ENCODE peak calls at places on chromosomes 11 and 22, in four cellular contexts. G is right lobe of liver, Z is breast epithelium, V is HAP-1. P is an unnamed sample. For H3K9me3, the result is how much of the 10 kb centered on the place peaks cover.

GRCh38 chr11:35343033-35343598 is 76.2 kb downstream of the SLC1A2 start:
- DNase-seq in G (no peak), Z (no peak), V (no peak), P (no peak)

GRCh38 chr11:17683378-17684161 is 35.8 kb upstream of the MYOD1 start:
- DNase-seq in G (peak), Z (no peak), V (no peak), P (peak)

GRCh38 chr22:43300891-43301676 is 42.1 kb downstream of the SCUBE1 start:
- DNase-seq in G (no peak), Z (no peak), V (no peak), P (no peak)

GRCh38 chr11:75815345-75815983 is 454 bp downstream of the UVRAG start:
- DNase-seq in G (no peak), Z (peak), V (peak), P (peak)

GRCh38 chr22:37967147-37967546 is 13.6 kb downstream of the POLR2F start:
- DNase-seq in G (no peak), Z (no peak), V (no peak), P (no peak)

GRCh38 chr11:503179-503981 is 3.7 kb downstream of the RNH1 start:
- DNase-seq in G (peak), Z (no peak), V (no peak), P (peak)

GRCh38 chr22:20940178-20940790 is 23.1 kb downstream of the CRKL start:
- DNase-seq in G (no peak), Z (no peak), V (no peak), P (no peak)

GRCh38 chr11:86486261-86487030 is 111.8 kb downstream of the CCDC81 start:
- DNase-seq in G (no peak), Z (no peak), V (no peak), P (no peak)

GRCh38 chr11:65095974-65096806 is at the start of gene VPS51:
- DNase-seq in G (peak), Z (peak), V (peak), P (peak)

GRCh38 chr22:40345271-40345670 is 1.0 kb upstream of the ADSL start:
- DNase-seq in G (no peak), Z (no peak), V (no peak), P (no peak)

GRCh38 chr22:42561856-42562255 is 8.1 kb downstream of the SERHL2 start:
- DNase-seq in G (no peak), Z (no peak), V (no peak), P (no peak)

GRCh38 chr11:120199613-120200012 is 11.2 kb upstream of the OAF start:
- DNase-seq in G (no peak), Z (no peak), V (no peak), P (no peak)

GRCh38 chr11:112219476-112220232 is 6.6 kb upstream of the PTS start:
- DNase-seq in G (no peak), Z (peak), V (peak), P (peak)

GRCh38 chr11:72015511-72016061 is 16.9 kb downstream of the IL18BP start:
- DNase-seq in G (no peak), Z (no peak), V (peak), P (no peak)

GRCh38 chr11:108967571-108967970 is 302.7 kb downstream of the DDX10 start:
- DNase-seq in G (no peak), Z (no peak), V (no peak), P (peak)

GRCh38 chr11:120180571-120181445 is 30.0 kb upstream of the OAF start:
- DNase-seq in G (no peak), Z (peak), V (no peak), P (no peak)

DNA sequence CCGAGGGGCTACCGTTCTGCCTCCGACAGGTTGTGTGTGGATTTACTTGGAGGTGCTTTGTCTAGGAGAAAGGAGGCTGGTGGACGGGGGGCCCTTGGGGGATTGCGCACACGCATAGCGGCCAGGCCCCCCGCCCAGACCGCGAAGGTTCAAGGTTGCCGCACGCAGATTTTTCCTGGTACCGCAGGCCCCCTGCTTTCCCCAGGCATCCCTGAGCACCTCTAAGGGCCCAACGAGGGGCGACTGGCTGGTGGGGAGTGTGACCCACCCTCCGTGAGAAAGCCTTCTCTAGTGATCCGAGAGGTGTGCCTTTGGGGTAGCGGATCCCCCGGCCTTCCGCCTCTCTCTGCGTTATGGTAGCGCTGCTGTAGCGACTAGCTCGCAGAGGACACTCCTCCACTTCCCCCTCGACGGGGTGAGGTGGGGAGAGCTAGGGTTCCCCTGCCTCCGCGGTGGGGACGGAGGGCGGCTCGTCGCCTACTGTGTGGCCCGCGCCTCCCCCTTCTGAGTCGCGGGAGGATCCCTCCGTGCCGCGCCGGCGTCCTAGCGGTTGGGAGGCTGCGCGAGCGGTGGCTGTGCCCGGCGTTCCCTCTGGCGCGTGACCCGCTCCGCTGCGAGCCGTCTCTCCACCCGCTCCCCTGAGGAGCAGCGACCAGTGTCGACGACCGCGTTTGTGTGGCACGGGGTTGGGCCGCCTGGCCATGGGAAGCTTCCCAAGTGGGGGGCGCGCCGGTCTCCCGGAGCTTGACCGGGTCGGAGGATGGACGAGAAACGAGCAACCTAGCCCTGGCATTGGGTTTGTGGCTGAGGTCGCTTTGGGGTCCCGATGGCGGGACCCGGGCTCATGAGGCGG is 3900.0 kb upstream of the OR11H1 start:
- DNase-seq in G (peak), Z (no peak), V (no peak), P (no peak)
- H3K9me3 ChIP-seq in G (under half), Z (half or more), V (under half), P (under half)

DNA sequence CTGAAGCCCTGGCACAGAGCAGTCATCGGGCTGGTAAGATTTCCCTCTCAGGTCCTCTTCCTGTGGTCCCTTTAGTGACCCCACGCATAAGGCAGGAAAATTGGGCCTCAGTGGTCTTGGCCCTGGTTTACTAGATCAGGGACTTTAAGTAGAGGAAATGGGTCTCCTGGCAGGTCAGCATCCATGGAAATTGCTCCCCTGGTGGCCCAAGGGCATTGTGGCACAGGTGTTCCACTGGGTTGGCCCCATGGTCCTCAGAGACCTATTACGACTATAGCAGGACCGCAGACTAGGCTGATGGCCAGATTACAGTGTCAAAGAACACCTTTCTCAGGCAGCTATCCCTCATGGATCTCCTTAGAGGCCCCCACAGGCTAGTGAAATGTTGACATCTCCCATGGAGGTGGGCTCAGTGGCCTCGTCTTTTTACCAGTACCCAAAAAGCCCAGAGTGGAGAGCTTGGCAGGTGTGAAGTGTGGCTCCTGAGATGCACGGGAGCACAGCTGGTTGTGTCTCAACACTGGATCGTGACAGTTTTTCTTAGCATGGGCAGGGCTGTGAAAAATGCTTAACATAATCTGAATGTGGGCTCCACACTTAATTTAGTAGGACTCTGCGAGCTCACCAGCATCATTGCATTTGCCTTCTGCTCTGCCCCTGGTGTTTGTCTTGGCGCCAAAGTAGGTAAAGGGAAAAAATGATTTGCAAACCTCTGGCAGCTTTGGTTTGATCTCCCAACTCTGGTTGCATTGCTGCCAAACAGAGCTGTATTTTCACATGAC is 74.2 kb downstream of the ZBTB16 start:
- DNase-seq in G (no peak), Z (no peak), V (no peak), P (no peak)
- H3K9me3 ChIP-seq in G (under half), Z (under half), V (under half), P (under half)

GRCh38 chr11:95803973-95804372 is 13.7 kb downstream of the CEP57 start:
- DNase-seq in G (no peak), Z (no peak), V (no peak), P (no peak)
- H3K9me3 ChIP-seq in G (under half), Z (under half), V (under half), P (under half)

GRCh38 chr11:27107548-27107947 is 66.9 kb downstream of the BBOX1 start:
- DNase-seq in G (no peak), Z (no peak), V (no peak), P (no peak)
- H3K9me3 ChIP-seq in G (under half), Z (under half), V (under half), P (under half)

DNA sequence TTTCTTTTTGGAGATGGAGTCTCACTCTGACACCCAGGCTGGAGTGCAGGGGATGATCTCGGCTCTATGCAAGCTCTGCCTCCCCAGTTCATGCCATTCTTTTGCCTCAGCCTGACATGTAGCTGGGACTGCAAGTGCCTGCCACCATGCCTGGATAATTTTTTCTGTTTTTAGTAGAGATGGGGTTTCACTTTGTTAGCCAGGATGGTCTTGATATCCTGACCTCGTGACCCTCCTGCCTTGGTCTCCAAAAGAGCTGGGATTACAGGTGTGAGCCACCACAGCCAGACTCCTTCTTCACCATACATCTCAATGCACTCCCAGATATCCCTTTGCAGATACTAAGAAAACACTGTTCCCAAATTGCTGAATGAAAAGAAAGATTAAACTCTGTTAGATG is 224.3 kb downstream of the OR4A5 start:
- DNase-seq in G (no peak), Z (no peak), V (no peak), P (no peak)
- H3K9me3 ChIP-seq in G (under half), Z (half or more), V (under half), P (under half)

DNA sequence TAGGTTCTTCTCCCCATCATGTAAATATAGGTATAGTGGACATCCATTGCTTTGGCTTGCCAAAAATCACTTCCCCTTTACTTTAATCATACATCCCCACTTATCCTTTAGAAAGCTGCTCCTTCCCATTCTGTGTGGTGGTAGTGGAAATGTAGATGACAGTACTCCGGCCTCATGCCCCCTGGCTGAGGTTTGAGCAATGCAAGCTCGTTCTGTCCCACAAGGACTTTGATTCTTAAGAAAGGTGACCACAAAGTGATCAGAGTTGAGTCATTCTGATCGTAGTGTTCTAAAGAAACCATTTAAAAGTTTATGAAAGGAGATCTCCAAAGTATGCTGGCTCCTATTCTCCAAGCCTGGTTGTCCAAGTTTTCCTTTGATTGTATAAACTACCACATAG is 10.9 kb downstream of the TUG1 start:
- DNase-seq in G (no peak), Z (no peak), V (no peak), P (no peak)
- H3K9me3 ChIP-seq in G (under half), Z (half or more), V (under half), P (under half)

GRCh38 chr11:59187587-59187986 is 15.7 kb downstream of the DTX4 start:
- DNase-seq in G (peak), Z (no peak), V (no peak), P (peak)

GRCh38 chr11:59187020-59187419 is 15.1 kb downstream of the DTX4 start:
- DNase-seq in G (no peak), Z (no peak), V (no peak), P (no peak)

GRCh38 chr11:59191095-59191494 is 19.2 kb downstream of the DTX4 start:
- DNase-seq in G (peak), Z (no peak), V (no peak), P (no peak)

GRCh38 chr11:59189986-59190385 is 18.1 kb downstream of the DTX4 start:
- DNase-seq in G (no peak), Z (no peak), V (no peak), P (no peak)

GRCh38 chr11:59188954-59189353 is 17.0 kb downstream of the DTX4 start:
- DNase-seq in G (no peak), Z (no peak), V (no peak), P (no peak)
- H3K9me3 ChIP-seq in G (under half), Z (under half), V (under half), P (under half)